ENCODE peak calls at places on chromosomes 4 and X, in four cellular contexts. One of them, this sample, is unnamed.

GRCh38 chr4:53497446-53498069 is 93.7 kb downstream of the LNX1 start:
- DNase-seq in uterus: peak
- DNase-seq in tibial nerve: peak
- DNase-seq in suprapubic skin: no peak
- DNase-seq in this sample: no peak

GRCh38 chrX:84046403-84046984 is 141.5 kb downstream of the RPS6KA6 start:
- DNase-seq in tibial nerve: no peak
- DNase-seq in suprapubic skin: peak
- DNase-seq in uterus: no peak
- DNase-seq in this sample: no peak

GRCh38 chr4:101774807-101775206 is 15.7 kb upstream of the BANK1 start:
- DNase-seq in tibial nerve: no peak
- DNase-seq in uterus: no peak
- DNase-seq in suprapubic skin: no peak
- DNase-seq in this sample: no peak

GRCh38 chrX:37796805-37797204 is 16.9 kb downstream of the CYBB start:
- DNase-seq in suprapubic skin: no peak
- DNase-seq in uterus: no peak
- DNase-seq in tibial nerve: no peak
- DNase-seq in this sample: no peak

GRCh38 chr4:103778221-103778620 is 58.4 kb upstream of the TACR3 start:
- DNase-seq in tibial nerve: no peak
- DNase-seq in uterus: no peak
- DNase-seq in suprapubic skin: no peak
- DNase-seq in this sample: no peak

GRCh38 chr4:113539408-113539807 is 222.1 kb downstream of the CAMK2D start:
- DNase-seq in tibial nerve: no peak
- DNase-seq in uterus: no peak
- DNase-seq in suprapubic skin: no peak
- DNase-seq in this sample: no peak

GRCh38 chr4:165651901-165652300 is 221.1 kb upstream of the TLL1 start:
- DNase-seq in uterus: no peak
- DNase-seq in suprapubic skin: no peak
- DNase-seq in tibial nerve: no peak
- DNase-seq in this sample: no peak

GRCh38 chr4:85092943-85093342 is 126.5 kb upstream of the WDFY3 start:
- DNase-seq in uterus: no peak
- DNase-seq in suprapubic skin: no peak
- DNase-seq in tibial nerve: no peak
- DNase-seq in this sample: no peak

GRCh38 chr4:184513802-184514120 is 39.4 kb upstream of the IRF2 start:
- DNase-seq in suprapubic skin: no peak
- DNase-seq in tibial nerve: no peak
- DNase-seq in uterus: no peak
- DNase-seq in this sample: no peak

GRCh38 chr4:99614491-99614890 is 39.9 kb downstream of the MTTP start:
- DNase-seq in suprapubic skin: no peak
- DNase-seq in tibial nerve: no peak
- DNase-seq in uterus: no peak
- DNase-seq in this sample: no peak

GRCh38 chr4:99612704-99613103 is 38.1 kb downstream of the MTTP start:
- DNase-seq in uterus: no peak
- DNase-seq in tibial nerve: no peak
- DNase-seq in suprapubic skin: no peak
- DNase-seq in this sample: no peak

GRCh38 chr4:99617374-99617773 is 40.3 kb downstream of the C4orf54 start:
- DNase-seq in tibial nerve: no peak
- DNase-seq in suprapubic skin: no peak
- DNase-seq in uterus: no peak
- DNase-seq in this sample: no peak

GRCh38 chr4:99612281-99612680 is 37.7 kb downstream of the MTTP start:
- DNase-seq in suprapubic skin: no peak
- DNase-seq in tibial nerve: no peak
- DNase-seq in uterus: no peak
- DNase-seq in this sample: no peak

DNA sequence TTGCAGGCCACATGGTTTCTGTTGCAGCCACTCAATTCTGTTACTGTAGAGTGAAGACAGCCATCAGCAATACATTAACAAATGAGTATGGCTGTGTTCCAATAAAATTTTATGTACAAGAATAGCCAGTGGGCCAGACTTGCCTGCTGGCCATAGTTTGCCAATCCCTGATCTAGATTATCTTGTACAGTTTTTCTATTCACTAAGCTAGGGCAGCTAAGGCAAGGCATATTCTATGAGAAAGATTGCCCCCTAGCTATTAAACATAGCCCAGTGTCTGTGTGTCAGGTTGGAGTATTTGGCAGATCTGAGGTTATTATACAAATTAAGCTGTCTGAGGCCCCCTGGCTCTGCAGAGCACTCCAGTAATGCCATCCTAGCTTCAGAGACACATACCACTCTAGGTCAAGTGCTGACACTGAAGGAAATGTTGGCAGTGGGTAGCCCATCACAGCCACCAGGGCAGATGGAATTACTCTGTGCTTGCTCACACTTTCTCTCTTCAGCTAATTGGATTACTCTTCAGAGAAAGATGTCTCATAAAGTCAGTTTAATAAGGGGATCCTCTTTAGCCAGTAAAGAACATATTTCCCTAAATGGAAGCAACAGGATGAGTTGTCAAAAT is 40.7 kb downstream of the MTTP start:
- DNase-seq in uterus: no peak
- DNase-seq in suprapubic skin: no peak
- DNase-seq in tibial nerve: no peak
- DNase-seq in this sample: no peak
- TF ChIP-seq CTCF in uterus: no peak
- TF ChIP-seq CTCF in suprapubic skin: no peak
- TF ChIP-seq CTCF in tibial nerve: no peak
- TF ChIP-seq CTCF in this sample: no peak

DNA sequence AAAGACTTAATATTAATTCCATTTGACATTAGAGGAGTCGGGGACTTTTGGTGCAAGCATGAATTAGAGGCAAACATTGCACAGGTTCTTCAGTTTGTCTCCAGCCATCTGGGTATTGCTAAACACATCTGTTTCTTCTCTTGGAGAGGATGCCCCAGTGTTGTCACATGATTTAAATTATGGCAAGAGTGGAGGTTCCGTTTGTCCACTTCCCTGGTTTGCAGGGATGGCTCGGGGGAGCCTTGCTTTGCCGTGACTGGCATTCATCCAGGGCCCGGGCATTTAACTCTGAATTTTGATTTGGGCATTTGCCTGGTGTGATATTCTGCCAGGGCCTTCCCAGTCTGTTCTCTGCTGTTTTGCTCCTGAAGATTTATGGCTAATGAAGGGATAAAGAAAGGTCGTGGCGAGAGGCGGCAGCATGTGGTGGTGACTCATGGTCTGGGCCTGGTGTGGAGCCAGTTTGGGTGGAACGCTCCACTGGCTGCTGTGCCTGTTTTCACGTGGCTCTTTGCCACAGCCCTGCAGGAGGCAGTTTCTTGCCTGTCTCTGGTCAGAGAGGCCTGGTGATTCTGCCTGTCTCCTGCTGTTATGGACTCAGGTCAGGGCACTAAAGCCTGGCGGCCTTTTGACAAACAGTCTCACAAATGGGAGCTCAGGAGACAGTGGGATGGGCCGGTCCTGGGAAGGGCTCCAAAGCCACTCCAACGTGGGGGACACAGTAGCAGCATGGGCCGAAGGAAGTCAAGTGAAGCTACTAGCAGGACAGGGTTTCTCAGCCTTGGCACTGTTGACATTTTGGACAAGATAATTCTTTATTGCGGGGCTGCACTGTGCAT is 99.4 kb upstream of the PGRMC2 start:
- DNase-seq in uterus: peak
- DNase-seq in suprapubic skin: peak
- DNase-seq in tibial nerve: peak
- DNase-seq in this sample: peak
- TF ChIP-seq POLR2A in uterus: no peak
- TF ChIP-seq POLR2A in suprapubic skin: no peak
- TF ChIP-seq POLR2A in tibial nerve: no peak
- TF ChIP-seq POLR2A in this sample: no peak

GRCh38 chr4:124684301-124684700 is 28.2 kb downstream of the ANKRD50 start:
- DNase-seq in suprapubic skin: no peak
- DNase-seq in tibial nerve: no peak
- DNase-seq in uterus: no peak
- DNase-seq in this sample: no peak
- H3K4me3 ChIP-seq in suprapubic skin: no peak
- H3K4me3 ChIP-seq in tibial nerve: no peak
- H3K4me3 ChIP-seq in uterus: no peak
- H3K4me3 ChIP-seq in this sample: no peak

DNA sequence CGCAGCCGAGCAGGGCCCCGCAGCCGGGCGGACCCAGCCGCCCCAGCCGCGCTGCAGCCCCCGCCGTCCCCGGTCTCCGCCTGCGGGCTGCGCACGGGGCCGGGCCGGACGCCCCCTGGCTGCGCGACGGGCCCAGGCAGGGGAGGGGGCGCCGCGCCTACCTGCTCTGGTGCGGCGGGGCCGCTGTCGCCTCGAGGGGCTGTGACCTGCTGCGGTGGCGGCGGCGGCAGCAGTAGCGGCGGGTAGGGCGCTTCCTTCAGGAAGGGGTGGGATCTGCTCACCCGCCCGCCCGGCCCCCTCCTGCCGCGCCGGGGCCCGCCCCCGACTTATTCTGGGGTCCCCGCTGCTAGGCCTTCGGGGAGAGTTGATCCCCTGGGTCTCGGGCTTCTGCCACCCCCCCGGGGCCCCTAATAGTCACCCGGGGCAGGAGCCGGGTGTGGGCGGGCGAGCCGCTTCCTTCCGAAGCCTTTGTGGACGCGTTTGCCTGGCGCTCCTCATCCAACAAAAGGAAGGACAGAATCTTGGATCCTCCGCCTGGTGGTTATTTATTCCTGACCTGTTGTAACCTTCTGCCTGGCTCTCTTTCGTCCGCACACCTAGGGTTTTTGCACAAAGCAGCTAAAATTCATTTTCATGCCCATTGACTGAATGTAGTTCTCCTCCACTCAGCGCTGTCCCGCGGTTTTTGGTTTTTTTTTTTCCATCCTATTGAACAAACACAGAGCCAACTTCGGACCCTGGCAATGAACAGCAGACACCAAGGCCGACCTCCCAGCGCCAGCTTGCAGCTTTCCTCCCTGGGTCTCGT is at the start of gene TMEM150C:
- DNase-seq in uterus: no peak
- DNase-seq in suprapubic skin: no peak
- DNase-seq in tibial nerve: no peak
- DNase-seq in this sample: no peak
- TF ChIP-seq CTCF in uterus: no peak
- TF ChIP-seq CTCF in suprapubic skin: no peak
- TF ChIP-seq CTCF in tibial nerve: no peak
- TF ChIP-seq CTCF in this sample: no peak